ENCODE peak calls at places on chromosomes 3 and 15, in seven cellular contexts. One of them, this sample, is unnamed.

GRCh38 chr15:97815841-97816240 is 144.7 kb upstream of the ARRDC4 start:
- DNase-seq in prostate gland: no peak
- DNase-seq in AG09309: no peak
- DNase-seq in choroid plexus epithelial cell: no peak
- DNase-seq in tibial nerve: no peak
- DNase-seq in foreskin fibroblast: no peak
- DNase-seq in retinal pigment epithelial cell: no peak
- DNase-seq in this sample: no peak

GRCh38 chr3:120144267-120144666 is 50.0 kb upstream of the GSK3B start:
- DNase-seq in tibial nerve: no peak
- DNase-seq in prostate gland: no peak
- DNase-seq in AG09309: no peak
- DNase-seq in foreskin fibroblast: peak; percentile 56
- DNase-seq in retinal pigment epithelial cell: peak; percentile 70
- DNase-seq in choroid plexus epithelial cell: peak; percentile 38
- DNase-seq in this sample: no peak

GRCh38 chr3:134326760-134327593 is 47.3 kb downstream of the AMOTL2 start:
- DNase-seq in retinal pigment epithelial cell: no peak
- DNase-seq in foreskin fibroblast: peak; percentile 98
- DNase-seq in choroid plexus epithelial cell: peak; percentile 98
- DNase-seq in prostate gland: no peak
- DNase-seq in AG09309: peak; percentile 99
- DNase-seq in tibial nerve: peak; percentile 75
- DNase-seq in this sample: no peak

GRCh38 chr3:108546249-108546648 is 35.9 kb upstream of the MYH15 start:
- DNase-seq in prostate gland: no peak
- DNase-seq in tibial nerve: no peak
- DNase-seq in AG09309: no peak
- DNase-seq in choroid plexus epithelial cell: peak; percentile 53
- DNase-seq in retinal pigment epithelial cell: no peak
- DNase-seq in foreskin fibroblast: no peak
- DNase-seq in this sample: no peak

GRCh38 chr3:184169896-184170875 is 4.5 kb upstream of the AP2M1 start:
- DNase-seq in retinal pigment epithelial cell: no peak
- DNase-seq in tibial nerve: no peak
- DNase-seq in choroid plexus epithelial cell: no peak
- DNase-seq in foreskin fibroblast: no peak
- DNase-seq in prostate gland: no peak
- DNase-seq in AG09309: no peak
- DNase-seq in this sample: no peak

GRCh38 chr3:123088360-123088759 is 21.5 kb downstream of the PDIA5 start:
- DNase-seq in prostate gland: no peak
- DNase-seq in AG09309: no peak
- DNase-seq in retinal pigment epithelial cell: no peak
- DNase-seq in foreskin fibroblast: no peak
- DNase-seq in choroid plexus epithelial cell: no peak
- DNase-seq in tibial nerve: no peak
- DNase-seq in this sample: no peak

GRCh38 chr15:64633332-64633731 is 142.1 kb downstream of the RBPMS2 start:
- DNase-seq in tibial nerve: no peak
- DNase-seq in prostate gland: no peak
- DNase-seq in AG09309: no peak
- DNase-seq in choroid plexus epithelial cell: no peak
- DNase-seq in foreskin fibroblast: no peak
- DNase-seq in retinal pigment epithelial cell: no peak
- DNase-seq in this sample: no peak

GRCh38 chr3:24287728-24288450 is 206.8 kb downstream of the THRB start:
- DNase-seq in choroid plexus epithelial cell: no peak
- DNase-seq in foreskin fibroblast: no peak
- DNase-seq in retinal pigment epithelial cell: peak; percentile 3
- DNase-seq in prostate gland: peak; percentile 87
- DNase-seq in tibial nerve: peak; percentile 21
- DNase-seq in AG09309: no peak
- DNase-seq in this sample: no peak

GRCh38 chr3:110318108-110318507 is 753.5 kb upstream of the NECTIN3 start:
- DNase-seq in foreskin fibroblast: no peak
- DNase-seq in tibial nerve: no peak
- DNase-seq in AG09309: no peak
- DNase-seq in prostate gland: no peak
- DNase-seq in retinal pigment epithelial cell: no peak
- DNase-seq in choroid plexus epithelial cell: peak; percentile 23
- DNase-seq in this sample: no peak

GRCh38 chr3:82000773-82001172 is 239.3 kb upstream of the GBE1 start:
- DNase-seq in tibial nerve: no peak
- DNase-seq in retinal pigment epithelial cell: no peak
- DNase-seq in prostate gland: no peak
- DNase-seq in choroid plexus epithelial cell: no peak
- DNase-seq in foreskin fibroblast: no peak
- DNase-seq in AG09309: no peak
- DNase-seq in this sample: no peak

GRCh38 chr3:111071257-111072015 is at the start of gene NECTIN3:
- DNase-seq in foreskin fibroblast: peak; percentile 99
- DNase-seq in tibial nerve: peak; percentile 90
- DNase-seq in AG09309: peak; percentile 98
- DNase-seq in prostate gland: peak; percentile 93
- DNase-seq in choroid plexus epithelial cell: peak; percentile 98
- DNase-seq in retinal pigment epithelial cell: peak; percentile 94
- DNase-seq in this sample: peak; percentile 95

GRCh38 chr3:155370198-155370597 is 76.7 kb upstream of the STRIT1 start:
- DNase-seq in foreskin fibroblast: no peak
- DNase-seq in retinal pigment epithelial cell: no peak
- DNase-seq in AG09309: no peak
- DNase-seq in prostate gland: no peak
- DNase-seq in tibial nerve: peak; percentile 19
- DNase-seq in choroid plexus epithelial cell: no peak
- DNase-seq in this sample: no peak

GRCh38 chr3:105700575-105700974 is 168.2 kb downstream of the CBLB start:
- DNase-seq in retinal pigment epithelial cell: no peak
- DNase-seq in choroid plexus epithelial cell: no peak
- DNase-seq in AG09309: no peak
- DNase-seq in prostate gland: no peak
- DNase-seq in foreskin fibroblast: no peak
- DNase-seq in tibial nerve: no peak
- DNase-seq in this sample: no peak

GRCh38 chr3:172355836-172356235 is 92.4 kb downstream of the GHSR start:
- DNase-seq in prostate gland: no peak
- DNase-seq in AG09309: peak; percentile 78
- DNase-seq in foreskin fibroblast: peak; percentile 93
- DNase-seq in tibial nerve: no peak
- DNase-seq in choroid plexus epithelial cell: peak; percentile 95
- DNase-seq in retinal pigment epithelial cell: peak; percentile 90
- DNase-seq in this sample: peak; percentile 83

GRCh38 chr3:45546636-45547201 is 47.8 kb upstream of the LIMD1 start:
- DNase-seq in choroid plexus epithelial cell: no peak
- DNase-seq in tibial nerve: no peak
- DNase-seq in AG09309: no peak
- DNase-seq in prostate gland: no peak
- DNase-seq in retinal pigment epithelial cell: peak; percentile 88
- DNase-seq in foreskin fibroblast: no peak
- DNase-seq in this sample: no peak

GRCh38 chr3:69948246-69948862 is 51.2 kb upstream of the SAMMSON start:
- DNase-seq in choroid plexus epithelial cell: peak; percentile 76
- DNase-seq in prostate gland: no peak
- DNase-seq in foreskin fibroblast: peak; percentile 64
- DNase-seq in tibial nerve: no peak
- DNase-seq in retinal pigment epithelial cell: no peak
- DNase-seq in AG09309: no peak
- DNase-seq in this sample: peak; percentile 19

GRCh38 chr15:41558400-41559238 is at the start of gene TYRO3:
- DNase-seq in foreskin fibroblast: peak; percentile 83
- DNase-seq in retinal pigment epithelial cell: no peak
- DNase-seq in AG09309: no peak
- DNase-seq in tibial nerve: peak; percentile 43
- DNase-seq in prostate gland: peak; percentile 55
- DNase-seq in choroid plexus epithelial cell: peak; percentile 51
- DNase-seq in this sample: no peak
- TF ChIP-seq CTCF in foreskin fibroblast: no peak
- TF ChIP-seq CTCF in retinal pigment epithelial cell: no peak
- TF ChIP-seq CTCF in AG09309: no peak
- TF ChIP-seq CTCF in tibial nerve: no peak
- TF ChIP-seq CTCF in prostate gland: no peak
- TF ChIP-seq CTCF in choroid plexus epithelial cell: no peak
- TF ChIP-seq CTCF in this sample: no peak

GRCh38 chr3:153785901-153786300 is 335.3 kb upstream of the ARHGEF26 start:
- DNase-seq in prostate gland: no peak
- DNase-seq in foreskin fibroblast: no peak
- DNase-seq in tibial nerve: no peak
- DNase-seq in choroid plexus epithelial cell: peak; percentile 5
- DNase-seq in AG09309: no peak
- DNase-seq in retinal pigment epithelial cell: no peak
- DNase-seq in this sample: no peak
- TF ChIP-seq CTCF in prostate gland: no peak
- TF ChIP-seq CTCF in foreskin fibroblast: no peak
- TF ChIP-seq CTCF in tibial nerve: no peak
- TF ChIP-seq CTCF in choroid plexus epithelial cell: no peak
- TF ChIP-seq CTCF in AG09309: no peak
- TF ChIP-seq CTCF in retinal pigment epithelial cell: no peak
- TF ChIP-seq CTCF in this sample: no peak

DNA sequence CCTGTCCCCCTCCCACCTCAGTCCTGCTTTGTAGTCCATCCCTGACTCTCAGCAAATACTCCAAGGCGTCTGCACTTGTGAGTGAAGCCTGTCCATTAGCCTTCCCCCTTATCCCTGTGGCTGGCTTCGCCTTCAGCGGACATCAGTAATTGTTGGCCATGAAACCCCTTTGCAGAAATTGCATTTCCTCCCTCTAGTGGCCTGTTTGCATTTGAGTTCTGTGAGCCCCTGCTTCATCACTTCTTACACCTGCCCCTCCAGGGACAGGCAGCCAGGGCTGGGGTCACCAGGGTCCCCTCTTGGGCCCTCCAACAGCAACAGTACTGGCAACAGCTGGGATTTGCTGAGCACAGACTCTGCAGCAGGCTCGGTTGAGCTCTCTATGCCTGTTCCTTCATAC is 9.0 kb upstream of the LRRK1 start:
- DNase-seq in retinal pigment epithelial cell: no peak
- DNase-seq in AG09309: no peak
- DNase-seq in prostate gland: no peak
- DNase-seq in choroid plexus epithelial cell: no peak
- DNase-seq in foreskin fibroblast: no peak
- DNase-seq in tibial nerve: no peak
- DNase-seq in this sample: no peak
- TF ChIP-seq CTCF in retinal pigment epithelial cell: peak; percentile 41
- TF ChIP-seq CTCF in AG09309: peak; percentile 44
- TF ChIP-seq CTCF in prostate gland: peak; percentile 7
- TF ChIP-seq CTCF in choroid plexus epithelial cell: peak; percentile 60
- TF ChIP-seq CTCF in foreskin fibroblast: peak; percentile 14
- TF ChIP-seq CTCF in tibial nerve: no peak
- TF ChIP-seq CTCF in this sample: peak; percentile 27

DNA sequence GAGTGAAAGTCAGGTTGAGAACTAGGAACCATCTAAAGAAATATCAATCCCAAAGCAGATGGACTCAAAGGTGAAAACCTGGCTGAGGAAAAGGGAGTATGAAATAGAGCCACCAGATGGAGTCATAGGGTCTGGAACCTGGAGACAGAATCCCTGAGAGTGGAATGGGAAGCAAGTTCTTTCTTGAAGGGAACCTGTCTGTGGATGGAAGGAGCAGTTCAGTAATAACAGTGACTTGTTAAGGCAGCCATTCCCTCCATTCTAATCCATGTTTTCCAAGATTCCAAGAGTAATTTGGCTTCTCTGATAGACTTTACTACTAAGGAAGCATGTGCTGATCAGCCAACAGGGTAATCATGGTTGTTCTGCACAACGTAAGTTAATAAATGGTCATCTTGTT is 22.5 kb upstream of the AQP9 start:
- DNase-seq in foreskin fibroblast: peak; percentile 55
- DNase-seq in choroid plexus epithelial cell: peak; percentile 26
- DNase-seq in AG09309: no peak
- DNase-seq in retinal pigment epithelial cell: no peak
- DNase-seq in tibial nerve: no peak
- DNase-seq in prostate gland: no peak
- DNase-seq in this sample: no peak
- TF ChIP-seq CTCF in foreskin fibroblast: peak; percentile 30
- TF ChIP-seq CTCF in choroid plexus epithelial cell: peak; percentile 42
- TF ChIP-seq CTCF in AG09309: peak; percentile 41
- TF ChIP-seq CTCF in retinal pigment epithelial cell: peak; percentile 40
- TF ChIP-seq CTCF in tibial nerve: no peak
- TF ChIP-seq CTCF in prostate gland: peak; percentile 27
- TF ChIP-seq CTCF in this sample: peak; percentile 15

GRCh38 chr3:51982838-51983577 is at the start of gene ACY1:
- DNase-seq in retinal pigment epithelial cell: peak; percentile 78
- DNase-seq in prostate gland: peak; percentile 86
- DNase-seq in tibial nerve: peak; percentile 68
- DNase-seq in choroid plexus epithelial cell: peak; percentile 93
- DNase-seq in foreskin fibroblast: peak; percentile 96
- DNase-seq in AG09309: peak; percentile 38
- DNase-seq in this sample: peak; percentile 56
- TF ChIP-seq CTCF in retinal pigment epithelial cell: no peak
- TF ChIP-seq CTCF in prostate gland: peak; percentile 1
- TF ChIP-seq CTCF in tibial nerve: no peak
- TF ChIP-seq CTCF in choroid plexus epithelial cell: no peak
- TF ChIP-seq CTCF in foreskin fibroblast: no peak
- TF ChIP-seq CTCF in AG09309: no peak
- TF ChIP-seq CTCF in this sample: no peak

DNA sequence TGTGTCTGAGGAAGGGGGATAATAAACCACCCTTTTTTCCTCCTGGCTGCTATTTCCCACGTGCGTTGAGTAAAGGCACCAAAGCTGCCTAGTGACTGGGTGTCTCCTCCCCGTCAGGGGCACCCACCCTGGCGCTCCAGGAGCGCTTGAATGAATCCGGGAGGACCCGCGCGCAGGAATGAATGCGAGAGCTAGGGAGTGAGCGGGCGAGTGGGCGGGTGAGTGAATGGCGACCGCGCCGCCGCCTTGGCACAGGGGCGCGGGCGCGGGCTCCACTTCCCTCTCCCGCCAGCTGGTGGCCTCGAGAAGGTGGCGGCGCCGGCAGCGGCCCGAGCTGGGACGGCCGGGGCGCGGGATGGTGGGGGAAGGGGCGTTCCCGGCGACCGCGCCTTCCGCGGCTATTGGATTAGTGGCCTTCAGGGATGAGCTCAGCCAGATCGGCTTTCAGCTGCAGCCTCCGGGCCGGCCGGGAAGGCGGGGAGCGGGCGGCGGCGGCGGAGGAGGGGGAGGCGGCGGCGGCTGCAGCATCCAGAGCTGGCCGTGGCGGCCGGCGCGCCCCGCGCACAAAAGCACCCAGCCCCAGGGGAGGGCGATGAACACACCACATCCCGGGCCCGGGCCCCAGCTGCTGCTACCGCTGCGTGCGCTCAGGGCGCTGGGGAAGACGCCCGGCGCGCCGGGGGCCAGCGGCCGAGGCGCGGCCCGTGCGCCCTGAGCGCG is at the start of gene SPSB4:
- DNase-seq in AG09309: no peak
- DNase-seq in prostate gland: no peak
- DNase-seq in tibial nerve: no peak
- DNase-seq in retinal pigment epithelial cell: peak; percentile 5
- DNase-seq in foreskin fibroblast: peak; percentile 59
- DNase-seq in choroid plexus epithelial cell: peak; percentile 31
- DNase-seq in this sample: no peak
- TF ChIP-seq CTCF in AG09309: no peak
- TF ChIP-seq CTCF in prostate gland: no peak
- TF ChIP-seq CTCF in tibial nerve: peak; percentile 53
- TF ChIP-seq CTCF in retinal pigment epithelial cell: no peak
- TF ChIP-seq CTCF in foreskin fibroblast: no peak
- TF ChIP-seq CTCF in choroid plexus epithelial cell: no peak
- TF ChIP-seq CTCF in this sample: no peak

DNA sequence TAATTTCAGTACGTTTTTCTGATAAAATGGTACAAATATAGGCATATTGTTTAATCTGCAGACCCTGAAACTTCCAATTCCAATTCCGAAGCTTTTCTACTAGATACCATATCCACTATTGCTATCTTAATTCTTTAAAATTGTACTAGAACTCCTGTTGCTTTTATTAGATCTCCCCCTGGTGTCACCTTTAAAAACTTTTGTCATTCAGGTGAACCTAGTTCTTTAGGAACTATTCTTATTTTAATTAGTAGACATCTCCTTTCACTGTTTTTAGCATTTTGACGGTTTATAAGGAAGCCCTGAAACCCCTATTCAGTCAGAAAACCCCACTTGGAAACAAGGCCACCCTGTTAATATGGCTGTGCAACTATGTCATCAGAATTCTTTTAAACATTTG is 22.3 kb downstream of the C2CD4B start:
- DNase-seq in choroid plexus epithelial cell: no peak
- DNase-seq in retinal pigment epithelial cell: no peak
- DNase-seq in foreskin fibroblast: no peak
- DNase-seq in AG09309: no peak
- DNase-seq in tibial nerve: no peak
- DNase-seq in prostate gland: no peak
- DNase-seq in this sample: no peak
- TF ChIP-seq CTCF in choroid plexus epithelial cell: no peak
- TF ChIP-seq CTCF in retinal pigment epithelial cell: no peak
- TF ChIP-seq CTCF in foreskin fibroblast: no peak
- TF ChIP-seq CTCF in AG09309: no peak
- TF ChIP-seq CTCF in tibial nerve: no peak
- TF ChIP-seq CTCF in prostate gland: no peak
- TF ChIP-seq CTCF in this sample: no peak

This sample was measured in HFF-Myc.